ENCODE peak calls at places on chromosomes 7 and 10, in six cellular contexts. G is tibial nerve, S is Peyer's patch, Z is cardiac muscle cell, Q is brain microvascular endothelial cell, W is AG04449. T is an unnamed sample.

GRCh38 chr10:36114913-36115312 is 472.8 kb upstream of the FZD8 start:
- DNase-seq in G (no peak), S (no peak), Q (peak; percentile 89), Z (peak; percentile 72), W (peak; percentile 41), T (no peak)

GRCh38 chr7:68684246-68684850 is 913.9 kb upstream of the AUTS2 start:
- DNase-seq in Z (no peak), Q (no peak), G (no peak), W (no peak), S (no peak), T (no peak)

GRCh38 chr7:5692845-5693278 is 88.6 kb downstream of the RNF216 start:
- DNase-seq in W (no peak), G (no peak), Q (peak; percentile 73), S (no peak), Z (no peak), T (no peak)

GRCh38 chr10:43251664-43252165 is 15.2 kb downstream of the RASGEF1A start:
- DNase-seq in W (no peak), G (no peak), Z (no peak), Q (no peak), S (peak; percentile 25), T (no peak)

GRCh38 chr7:100675581-100676350 is 2.2 kb downstream of the GNB2 start:
- DNase-seq in G (peak; percentile 78), Q (peak; percentile 40), W (no peak), S (peak; percentile 96), Z (peak; percentile 34), T (peak; percentile 93)

GRCh38 chr10:87658383-87658795 is 1.3 kb upstream of the PAPSS2 start:
- DNase-seq in G (no peak), Q (no peak), Z (peak; percentile 46), W (no peak), S (no peak), T (no peak)

GRCh38 chr10:97549587-97550322 is 22.8 kb upstream of the ANKRD2 start:
- DNase-seq in Q (no peak), S (no peak), W (no peak), G (no peak), Z (peak; percentile 41), T (no peak)

GRCh38 chr7:23426876-23427275 is 43.4 kb downstream of the IGF2BP3 start:
- DNase-seq in Q (peak; percentile 35), W (no peak), Z (no peak), S (no peak), G (no peak), T (no peak)

GRCh38 chr10:49273626-49274025 is 25.3 kb upstream of the C10orf71 start:
- DNase-seq in G (no peak), Q (no peak), Z (no peak), W (no peak), S (no peak), T (no peak)

GRCh38 chr10:97069576-97070362 is 116.0 kb downstream of the SLIT1 start:
- DNase-seq in W (no peak), Z (no peak), S (no peak), G (no peak), Q (peak; percentile 22), T (no peak)

GRCh38 chr10:6929157-6929830 is 349.2 kb upstream of the PRKCQ start:
- DNase-seq in Q (no peak), S (no peak), W (no peak), Z (peak; percentile 20), G (no peak), T (no peak)

GRCh38 chr7:34430456-34430855 is 227.6 kb upstream of the NPSR1 start:
- DNase-seq in Q (peak; percentile 52), Z (peak; percentile 2), W (peak; percentile 23), G (no peak), S (no peak), T (no peak)

GRCh38 chr10:91077549-91078017 is 142.9 kb upstream of the PCGF5 start:
- DNase-seq in W (no peak), S (peak; percentile 74), Z (peak; percentile 50), G (no peak), Q (peak; percentile 48), T (no peak)

GRCh38 chr7:81407094-81407493 is 362.8 kb downstream of the HGF start:
- DNase-seq in G (no peak), Z (no peak), S (no peak), Q (no peak), W (no peak), T (no peak)

GRCh38 chr10:132133449-132134291 is 53.1 kb upstream of the DPYSL4 start:
- DNase-seq in S (no peak), Z (no peak), Q (no peak), W (no peak), G (no peak), T (no peak)

GRCh38 chr10:16787361-16787791 is 29.8 kb downstream of the RSU1 start:
- DNase-seq in S (no peak), W (no peak), G (no peak), Q (no peak), Z (no peak), T (peak; percentile 72)

GRCh38 chr10:96049340-96049739 is 6.0 kb downstream of the CCNJ start:
- DNase-seq in G (no peak), S (no peak), Q (no peak), W (no peak), Z (no peak), T (no peak)

GRCh38 chr7:88759956-88760515 is 536 bp downstream of the ZNF804B start:
- DNase-seq in W (no peak), Z (no peak), G (no peak), Q (no peak), S (no peak), T (no peak)

GRCh38 chr10:62817763-62818425 is 1.7 kb upstream of the EGR2 start:
- DNase-seq in Q (peak; percentile 33), W (no peak), G (peak; percentile 43), S (peak; percentile 88), Z (peak; percentile 89), T (peak; percentile 63)

DNA sequence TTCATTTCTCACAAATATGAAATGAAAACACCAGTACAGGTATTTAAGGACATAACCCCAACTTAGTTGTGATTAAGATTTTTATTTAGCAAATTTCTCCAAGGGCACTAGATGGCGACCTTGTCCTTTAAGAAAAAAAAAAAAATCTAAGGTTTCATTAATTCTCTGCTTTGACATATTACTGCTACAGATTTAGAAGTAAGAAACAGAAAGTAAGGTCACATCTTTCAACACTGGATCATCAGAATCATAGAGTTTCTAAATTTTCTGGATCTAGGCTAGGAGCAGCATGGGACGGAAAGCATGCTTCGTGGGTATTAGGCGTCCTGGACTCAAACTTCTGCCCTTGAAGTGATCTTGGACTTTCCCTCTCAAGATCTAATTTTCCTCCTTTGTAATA is 85.5 kb upstream of the PRKG1 start:
- DNase-seq in Q (no peak), Z (no peak), G (no peak), W (no peak), S (no peak), T (no peak)
- H3K4me3 ChIP-seq in Q (no peak overlapping the region), Z (no peak overlapping the region), G (no peak overlapping the region), W (no peak overlapping the region), S (no peak overlapping the region), T (no peak overlapping the region)

DNA sequence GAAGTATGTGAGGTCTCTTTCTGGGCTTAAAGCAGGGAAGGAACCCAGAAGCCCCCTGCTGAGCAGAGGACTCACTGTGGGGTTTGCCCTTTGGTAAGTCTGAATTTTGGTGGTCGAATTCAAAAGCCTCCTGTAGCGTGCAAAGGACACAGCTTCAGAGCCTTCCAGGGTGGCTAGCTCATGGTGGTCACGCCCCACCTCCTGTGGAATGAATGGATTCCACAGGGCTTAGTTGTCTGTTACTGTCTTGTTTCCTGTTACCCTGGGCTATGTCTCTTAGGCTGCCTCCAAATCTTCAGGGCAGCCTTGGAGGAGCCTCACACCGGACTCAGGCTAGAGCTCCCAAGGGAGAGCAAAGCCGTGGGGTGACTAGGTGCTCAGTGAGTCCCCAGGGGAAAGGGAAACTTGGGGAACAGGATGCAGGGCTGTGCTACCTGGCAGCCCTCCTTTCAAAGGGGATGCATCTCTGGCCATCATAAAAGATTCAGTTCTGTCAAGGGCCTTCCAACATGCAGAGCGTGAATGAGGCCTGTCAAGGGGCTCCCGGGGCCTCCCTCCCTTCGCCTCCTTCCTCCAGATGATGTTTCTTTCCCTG is 211.7 kb downstream of the CCSER2 start:
- DNase-seq in S (no peak), G (no peak), Z (no peak), Q (peak; percentile 93), W (peak; percentile 77), T (no peak)
- H3K4me3 ChIP-seq in S (no peak overlapping the region), G (no peak overlapping the region), Z (no peak overlapping the region), Q (peak overlapping the region; percentile 51), W (peak overlapping the region; percentile 55), T (no peak overlapping the region)

GRCh38 chr7:32070406-32071360 is at the start of gene PDE1C:
- DNase-seq in Z (peak; percentile 75), S (no peak), W (no peak), Q (no peak), G (no peak), T (no peak)
- H3K4me3 ChIP-seq in Z (peak within 1 kb of the TSS; percentile 45), S (peak within 1 kb of the TSS; percentile 56), W (peak within 1 kb of the TSS; percentile 77), Q (peak within 1 kb of the TSS; percentile 64), G (peak within 1 kb of the TSS; percentile 47), T (no peak within 1 kb of the TSS)

GRCh38 chr7:116515584-116515983 is 9.3 kb upstream of the CAV1 start:
- DNase-seq in G (no peak), W (no peak), S (no peak), Z (no peak), Q (no peak), T (no peak)

GRCh38 chr7:116510795-116511194 is 11.3 kb downstream of the CAV2 start:
- DNase-seq in S (no peak), Q (no peak), G (no peak), W (no peak), Z (no peak), T (no peak)

GRCh38 chr7:116511552-116512523 is 12.3 kb downstream of the CAV2 start:
- DNase-seq in S (peak; percentile 62), Q (no peak), G (no peak), W (no peak), Z (no peak), T (no peak)

GRCh38 chr7:116509982-116510579 is 10.5 kb downstream of the CAV2 start:
- DNase-seq in G (no peak), Z (no peak), W (no peak), Q (no peak), S (no peak), T (no peak)

GRCh38 chr7:116512524-116513188 is 12.2 kb upstream of the CAV1 start:
- DNase-seq in Z (no peak), Q (peak; percentile 83), W (no peak), G (no peak), S (no peak), T (no peak)
- H3K4me3 ChIP-seq in Z (no peak overlapping the region), Q (no peak overlapping the region), W (no peak overlapping the region), G (peak overlapping the region; percentile 42), S (peak overlapping the region; percentile 46), T (no peak overlapping the region)

DNA sequence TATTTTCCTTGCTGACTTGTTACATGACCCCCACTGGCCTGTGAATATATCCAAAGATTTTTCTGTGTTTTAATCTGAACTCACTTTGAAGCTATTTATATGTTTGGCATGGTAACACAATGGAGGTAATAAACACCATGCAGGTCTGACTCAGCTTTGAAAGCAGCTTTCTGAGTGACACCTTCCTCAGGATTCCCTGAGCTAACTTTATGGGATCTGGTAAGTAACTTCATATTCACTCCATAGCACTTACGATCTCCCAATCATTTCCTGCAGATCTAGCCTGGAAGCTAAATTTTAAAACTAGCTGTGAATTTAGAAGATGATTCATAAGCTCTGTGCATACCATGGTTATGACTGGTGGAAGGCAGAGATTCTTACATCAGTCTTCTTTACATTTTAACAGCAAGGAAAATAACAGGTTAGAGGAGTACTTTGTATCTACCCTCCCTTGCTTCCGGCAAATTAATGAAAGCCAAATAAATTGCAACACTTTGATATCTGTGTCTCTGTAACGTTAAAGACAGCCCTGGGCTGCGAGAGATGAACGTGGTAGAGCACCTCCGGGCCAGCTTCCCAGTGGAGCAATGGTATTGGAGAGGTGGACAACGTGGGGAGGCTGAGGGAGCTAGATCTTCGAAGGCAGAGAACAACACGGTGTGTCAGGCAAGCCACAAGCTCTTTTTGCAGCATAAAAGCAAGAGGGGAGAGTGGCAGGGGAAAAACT is 170.2 kb upstream of the KLF14 start:
- DNase-seq in S (no peak), G (no peak), Z (no peak), Q (peak; percentile 88), W (peak; percentile 91), T (no peak)
- H3K4me3 ChIP-seq in S (no peak overlapping the region), G (no peak overlapping the region), Z (no peak overlapping the region), Q (no peak overlapping the region), W (peak overlapping the region; percentile 36), T (no peak overlapping the region)

GRCh38 chr7:64905547-64905946 is 2.5 kb downstream of the ZNF273 start:
- DNase-seq in Z (no peak), Q (no peak), G (no peak), W (no peak), S (no peak), T (no peak)
- H3K4me3 ChIP-seq in Z (no peak overlapping the region), Q (no peak overlapping the region), G (no peak overlapping the region), W (no peak overlapping the region), S (no peak overlapping the region), T (no peak overlapping the region)